ENCODE peak calls at places on chromosomes 3 and 15, in five cellular contexts. V, C, Y, E and B are unnamed samples.

GRCh38 chr3:133037440-133037839 is 751 bp upstream of the TMEM108 start:
- DNase-seq in V (no peak), C (no peak), Y (no peak), E (no peak), B (no peak)

GRCh38 chr3:79973917-79974595 is 206.3 kb upstream of the ROBO1 start:
- DNase-seq in V (peak; percentile 61), C (peak; percentile 48), Y (no peak), E (no peak), B (peak; percentile 81)

GRCh38 chr3:188760408-188760807 is 411.4 kb upstream of the TPRG1 start:
- DNase-seq in V (peak; percentile 82), C (peak; percentile 76), Y (peak; percentile 72), E (no peak), B (no peak)

GRCh38 chr15:84983299-84983698 is 1.6 kb downstream of the PDE8A start:
- DNase-seq in V (no peak), C (no peak), Y (no peak), E (peak; percentile 18), B (no peak)

GRCh38 chr3:182735672-182736071 is 57.6 kb upstream of the ATP11B start:
- DNase-seq in V (peak; percentile 15), C (no peak), Y (peak; percentile 47), E (peak; percentile 79), B (no peak)

GRCh38 chr3:143170676-143171075 is 51.1 kb downstream of the CHST2 start:
- DNase-seq in V (peak; percentile 64), C (peak; percentile 55), Y (peak; percentile 31), E (peak; percentile 11), B (no peak)

GRCh38 chr15:64180235-64180824 is 17.5 kb upstream of the PPIB start:
- DNase-seq in V (no peak), C (no peak), Y (no peak), E (peak; percentile 16), B (no peak)

GRCh38 chr15:79047676-79048439 is 42.7 kb downstream of the RASGRF1 start:
- DNase-seq in V (no peak), C (no peak), Y (no peak), E (no peak), B (no peak)

GRCh38 chr3:196502775-196503181 is 790 bp downstream of the RNF168 start:
- DNase-seq in V (peak; percentile 91), C (peak; percentile 88), Y (peak; percentile 92), E (peak; percentile 92), B (peak; percentile 94)

GRCh38 chr3:30012941-30013543 is 593.4 kb upstream of the TGFBR2 start:
- DNase-seq in V (peak; percentile 63), C (peak; percentile 52), Y (peak; percentile 70), E (peak; percentile 76), B (peak; percentile 92)

GRCh38 chr3:88713233-88713691 is 394.2 kb upstream of the EPHA3 start:
- DNase-seq in V (peak; percentile 91), C (peak; percentile 90), Y (peak; percentile 25), E (no peak), B (peak; percentile 25)

GRCh38 chr15:91070872-91071271 is 29.2 kb upstream of the SV2B start:
- DNase-seq in V (no peak), C (no peak), Y (no peak), E (no peak), B (no peak)

GRCh38 chr3:69182588-69183299 is 60.3 kb upstream of the LMOD3 start:
- DNase-seq in V (peak; percentile 90), C (peak; percentile 86), Y (peak; percentile 81), E (peak; percentile 51), B (no peak)

GRCh38 chr3:71254658-71255057 is 328.9 kb downstream of the FOXP1 start:
- DNase-seq in V (peak; percentile 60), C (peak; percentile 46), Y (peak; percentile 63), E (no peak), B (no peak)

GRCh38 chr3:168002786-168003368 is 92.8 kb downstream of the GOLIM4 start:
- DNase-seq in V (peak; percentile 72), C (peak; percentile 62), Y (peak; percentile 47), E (peak; percentile 40), B (peak; percentile 80)

GRCh38 chr3:174440741-174441587 is 418.2 kb upstream of the NAALADL2 start:
- DNase-seq in V (peak; percentile 89), C (peak; percentile 85), Y (peak; percentile 92), E (peak; percentile 90), B (peak; percentile 95)

GRCh38 chr3:13546667-13547171 is 2.2 kb upstream of the FBLN2 start:
- DNase-seq in V (peak; percentile 81), C (peak; percentile 74), Y (peak; percentile 69), E (no peak), B (no peak)

GRCh38 chr3:195548046-195548445 is 4.9 kb upstream of the PPP1R2 start:
- DNase-seq in V (no peak), C (no peak), Y (no peak), E (no peak), B (no peak)

GRCh38 chr3:63662011-63662410 is 9.5 kb downstream of the SNTN start:
- DNase-seq in V (no peak), C (no peak), Y (no peak), E (no peak), B (no peak)

GRCh38 chr3:152128356-152128755 is 140.4 kb upstream of the MBNL1 start:
- DNase-seq in V (no peak), C (no peak), Y (no peak), E (no peak), B (no peak)

GRCh38 chr3:20668411-20668810 is 482.4 kb upstream of the SGO1 start:
- DNase-seq in V (peak; percentile 54), C (peak; percentile 43), Y (no peak), E (peak; percentile 45), B (peak; percentile 19)

GRCh38 chr15:76647612-76648011 is 257.5 kb downstream of the SCAPER start:
- DNase-seq in V (no peak), C (no peak), Y (no peak), E (no peak), B (no peak)

GRCh38 chr3:120324185-120324584 is 25.0 kb downstream of the LRRC58 start:
- DNase-seq in V (peak; percentile 43), C (peak; percentile 25), Y (peak; percentile 39), E (no peak), B (no peak)

GRCh38 chr3:197737319-197737649 is 580 bp upstream of the RUBCN start:
- DNase-seq in V (no peak), C (no peak), Y (no peak), E (no peak), B (no peak)

GRCh38 chr15:37789392-37789776 is 145.1 kb upstream of the TMCO5A start:
- DNase-seq in V (no peak), C (no peak), Y (no peak), E (no peak), B (no peak)

GRCh38 chr15:39156636-39157255 is 424.1 kb upstream of the THBS1 start:
- DNase-seq in V (no peak), C (no peak), Y (no peak), E (no peak), B (no peak)

GRCh38 chr3:21158801-21159564 is 592.0 kb downstream of the ZNF385D start:
- DNase-seq in V (peak; percentile 26), C (peak; percentile 12), Y (peak; percentile 3), E (no peak), B (peak; percentile 8)

GRCh38 chr3:189276481-189277190 is 104.9 kb downstream of the TPRG1 start:
- DNase-seq in V (peak; percentile 86), C (peak; percentile 84), Y (peak; percentile 28), E (no peak), B (peak; percentile 78)

GRCh38 chr15:81939604-81940440 is 106.0 kb downstream of the MEX3B start:
- DNase-seq in V (peak; percentile 43), C (peak; percentile 16), Y (peak; percentile 81), E (peak; percentile 65), B (peak; percentile 84)

GRCh38 chr3:66938338-66938963 is 59.7 kb upstream of the KBTBD8 start:
- DNase-seq in V (peak; percentile 48), C (peak; percentile 27), Y (peak; percentile 67), E (peak; percentile 61), B (peak; percentile 55)

GRCh38 chr15:69976366-69976994 is 121.2 kb downstream of the TLE3 start:
- DNase-seq in V (peak; percentile 34), C (peak; percentile 10), Y (peak; percentile 41), E (peak; percentile 40), B (peak; percentile 69)

GRCh38 chr3:124663690-124664089 is 66.6 kb upstream of the UMPS start:
- DNase-seq in V (no peak), C (no peak), Y (peak; percentile 28), E (no peak), B (peak; percentile 65)

GRCh38 chr15:23538657-23539056 is 26.8 kb upstream of the MKRN3 start:
- DNase-seq in V (no peak), C (no peak), Y (no peak), E (no peak), B (no peak)

GRCh38 chr3:169636928-169637327 is 26.6 kb downstream of the MECOM start:
- DNase-seq in V (no peak), C (no peak), Y (no peak), E (no peak), B (no peak)

GRCh38 chr3:174937488-174937887 is 78.4 kb downstream of the NAALADL2 start:
- DNase-seq in V (peak; percentile 55), C (peak; percentile 39), Y (peak; percentile 85), E (no peak), B (peak; percentile 85)

GRCh38 chr3:126912027-126912422 is 70.9 kb upstream of the PLXNA1 start:
- DNase-seq in V (no peak), C (no peak), Y (no peak), E (no peak), B (no peak)
- H2AFZ ChIP-seq in V (no peak overlapping the region), C (no peak overlapping the region), Y (peak overlapping the region; percentile 82), E (no peak overlapping the region), B (no peak overlapping the region)

GRCh38 chr15:51117270-51117669 is 22.6 kb upstream of the TNFAIP8L3 start:
- DNase-seq in V (peak; percentile 78), C (peak; percentile 74), Y (peak; percentile 25), E (no peak), B (no peak)
- H2AFZ ChIP-seq in V (no peak overlapping the region), C (no peak overlapping the region), Y (no peak overlapping the region), E (no peak overlapping the region), B (no peak overlapping the region)

GRCh38 chr3:17828388-17828787 is 86.0 kb upstream of the TBC1D5 start:
- DNase-seq in V (no peak), C (no peak), Y (no peak), E (no peak), B (no peak)

GRCh38 chr3:17833786-17834559 is 91.5 kb upstream of the TBC1D5 start:
- DNase-seq in V (no peak), C (no peak), Y (no peak), E (no peak), B (peak; percentile 77)

GRCh38 chr3:17832021-17832420 is 89.6 kb upstream of the TBC1D5 start:
- DNase-seq in V (no peak), C (no peak), Y (no peak), E (no peak), B (no peak)

GRCh38 chr3:17830786-17831185 is 88.4 kb upstream of the TBC1D5 start:
- DNase-seq in V (no peak), C (no peak), Y (no peak), E (no peak), B (peak; percentile 31)

GRCh38 chr3:17831366-17831765 is 88.9 kb upstream of the TBC1D5 start:
- DNase-seq in V (peak; percentile 10), C (no peak), Y (peak; percentile 9), E (no peak), B (peak; percentile 56)
- H2AFZ ChIP-seq in V (no peak overlapping the region), C (no peak overlapping the region), Y (no peak overlapping the region), E (no peak overlapping the region), B (no peak overlapping the region)

DNA sequence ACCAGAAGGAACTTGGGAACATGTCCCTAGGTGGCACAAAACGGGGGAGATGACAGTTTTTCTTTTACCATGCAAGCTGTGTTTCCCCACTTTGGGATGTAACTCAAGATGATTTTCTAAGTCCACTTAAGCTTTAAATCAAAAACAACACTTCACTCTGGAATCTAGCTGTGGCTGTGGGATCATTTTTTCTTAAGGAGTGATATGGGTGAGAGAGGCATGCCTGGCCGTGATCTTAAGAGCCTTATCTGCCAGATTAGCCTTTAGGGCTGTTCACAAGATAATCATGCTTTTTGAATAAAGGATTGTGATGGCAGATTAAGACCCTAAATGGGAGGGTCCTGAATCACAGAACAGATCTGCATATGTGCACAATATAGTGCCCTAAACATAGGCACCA is 384.8 kb upstream of the SEMA6D start:
- DNase-seq in V (peak; percentile 19), C (peak; percentile 7), Y (peak; percentile 42), E (no peak), B (no peak)
- H2AFZ ChIP-seq in V (peak overlapping the region; percentile 42), C (no peak overlapping the region), Y (peak overlapping the region; percentile 44), E (no peak overlapping the region), B (no peak overlapping the region)